ENCODE peak calls at places on chromosomes 11 and 22, in five cellular contexts. S, Q, A, F and L are unnamed samples. For H3K4me1, the result is how much of the 10 kb centered on the place peaks cover.

GRCh38 chr11:92298238-92298565 is 73.6 kb downstream of the FAT3 start:
- DNase-seq in S (no peak), Q (no peak), A (no peak), F (no peak), L (no peak)

GRCh38 chr11:2771758-2772466 is 72.1 kb upstream of the KCNQ1OT1 start:
- DNase-seq in S (peak), Q (no peak), A (peak), F (peak), L (no peak)

GRCh38 chr22:36328635-36329216 is 59.0 kb downstream of the MYH9 start:
- DNase-seq in S (peak), Q (peak), A (no peak), F (no peak), L (peak)

GRCh38 chr11:11956006-11956405 is 52.4 kb downstream of the DKK3 start:
- DNase-seq in S (no peak), Q (no peak), A (no peak), F (no peak), L (no peak)

GRCh38 chr22:47631571-47632102 is 869.2 kb downstream of the TBC1D22A start:
- DNase-seq in S (peak), Q (no peak), A (no peak), F (no peak), L (no peak)

GRCh38 chr22:18076060-18076497 is 1.7 kb upstream of the PEX26 start:
- DNase-seq in S (peak), Q (peak), A (no peak), F (no peak), L (peak)

GRCh38 chr11:27408231-27408630 is 45.2 kb upstream of the CCDC34 start:
- DNase-seq in S (no peak), Q (no peak), A (no peak), F (no peak), L (no peak)

GRCh38 chr11:109547356-109548027 is 125.5 kb downstream of the C11orf87 start:
- DNase-seq in S (no peak), Q (peak), A (no peak), F (no peak), L (no peak)

GRCh38 chr11:114244995-114245394 is 51.2 kb upstream of the NNMT start:
- DNase-seq in S (no peak), Q (no peak), A (no peak), F (no peak), L (no peak)

GRCh38 chr11:72975778-72976520 is 161.7 kb downstream of the ATG16L2 start:
- DNase-seq in S (no peak), Q (peak), A (no peak), F (no peak), L (no peak)

GRCh38 chr11:111427471-111427912 is 48.4 kb upstream of the POU2AF1 start:
- DNase-seq in S (no peak), Q (no peak), A (no peak), F (no peak), L (no peak)

GRCh38 chr11:108204918-108205499 is 17.4 kb downstream of the NPAT start:
- DNase-seq in S (no peak), Q (no peak), A (no peak), F (no peak), L (no peak)

GRCh38 chr11:13277719-13278619 is at the start of gene BMAL1:
- DNase-seq in S (peak), Q (no peak), A (peak), F (peak), L (peak)

GRCh38 chr11:123197711-123198110 is 2.7 kb upstream of the CLMP start:
- DNase-seq in S (no peak), Q (peak), A (no peak), F (no peak), L (no peak)

GRCh38 chr11:132520199-132520598 is 1012.1 kb downstream of the OPCML start:
- DNase-seq in S (no peak), Q (peak), A (no peak), F (no peak), L (no peak)

GRCh38 chr11:1920909-1921575 is 1.5 kb downstream of the TNNT3 start:
- DNase-seq in S (no peak), Q (no peak), A (peak), F (no peak), L (no peak)

GRCh38 chr22:22591348-22592299 is 32.6 kb upstream of the PRAME start:
- DNase-seq in S (no peak), Q (peak), A (no peak), F (no peak), L (no peak)

GRCh38 chr11:112658521-112658920 is 302.7 kb upstream of the NCAM1 start:
- DNase-seq in S (no peak), Q (no peak), A (no peak), F (no peak), L (peak)

GRCh38 chr11:129728571-129728970 is 87.1 kb upstream of the TMEM45B start:
- DNase-seq in S (peak), Q (no peak), A (no peak), F (no peak), L (no peak)

GRCh38 chr11:128509990-128510389 is 77.4 kb downstream of the ETS1 start:
- DNase-seq in S (no peak), Q (peak), A (no peak), F (no peak), L (no peak)
- H3K4me1 ChIP-seq in S (half or more), Q (under half), A (under half), F (under half), L (half or more)

DNA sequence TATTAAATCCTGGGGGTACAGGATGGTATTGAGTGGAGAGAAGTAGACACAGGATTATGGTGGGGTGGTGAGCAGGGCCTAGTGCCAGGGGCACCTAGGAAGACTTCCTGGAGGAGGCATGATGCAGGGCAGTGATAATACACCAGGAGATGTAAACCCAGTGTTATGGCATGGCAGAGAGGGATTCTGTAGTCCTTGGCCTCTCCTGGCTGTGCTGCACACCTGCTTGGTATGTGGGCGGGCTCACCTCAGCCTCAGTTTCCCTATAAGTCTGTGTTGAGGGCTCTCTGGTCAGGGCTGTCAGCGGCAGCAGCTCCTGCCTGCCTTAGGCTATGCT is 2.2 kb downstream of the PDXP start:
- DNase-seq in S (no peak), Q (no peak), A (no peak), F (peak), L (no peak)
- H3K4me1 ChIP-seq in S (under half), Q (under half), A (under half), F (half or more), L (under half)

GRCh38 chr22:42322562-42322926 is 52.1 kb upstream of the TCF20 start:
- DNase-seq in S (no peak), Q (no peak), A (no peak), F (no peak), L (no peak)

GRCh38 chr22:42323971-42324370 is 53.5 kb upstream of the TCF20 start:
- DNase-seq in S (no peak), Q (no peak), A (no peak), F (no peak), L (no peak)

GRCh38 chr22:42326301-42326700 is 55.8 kb upstream of the TCF20 start:
- DNase-seq in S (no peak), Q (no peak), A (no peak), F (no peak), L (no peak)

GRCh38 chr22:42324991-42325710 is 54.7 kb upstream of the TCF20 start:
- DNase-seq in S (peak), Q (no peak), A (no peak), F (peak), L (no peak)

GRCh38 chr22:42324566-42324965 is 54.1 kb upstream of the TCF20 start:
- DNase-seq in S (no peak), Q (no peak), A (no peak), F (no peak), L (no peak)
- H3K4me1 ChIP-seq in S (under half), Q (under half), A (under half), F (under half), L (under half)

GRCh38 chr11:124465368-124465767 is 19.9 kb upstream of the OR8B8 start:
- DNase-seq in S (no peak), Q (no peak), A (no peak), F (no peak), L (no peak)
- H3K4me1 ChIP-seq in S (under half), Q (under half), A (under half), F (under half), L (under half)